ENCODE peak calls at places on chromosomes 12 and 14, in six cellular contexts. B is effector memory CD4-positive, alpha-beta T cell; N is CMK; W is A549; F is kidney tubule cell; K is neural progenitor cell. T is an unnamed sample.

GRCh38 chr12:21475552-21475951 is 25.9 kb downstream of the RECQL start:
- DNase-seq in B (no peak), N (no peak), W (no peak), F (no peak), K (no peak), T (no peak)

GRCh38 chr14:38502241-38502640 is 246.3 kb upstream of the CLEC14A start:
- DNase-seq in B (no peak), N (no peak), W (no peak), F (no peak), K (no peak), T (no peak)

GRCh38 chr12:6367065-6367968 is 8.0 kb downstream of the SCNN1A start:
- DNase-seq in B (no peak), N (peak), W (no peak), F (peak), K (no peak), T (no peak)

GRCh38 chr14:94175403-94176146 is 1.5 kb downstream of the PPP4R4 start:
- DNase-seq in B (no peak), N (no peak), W (no peak), F (no peak), K (no peak), T (peak)

GRCh38 chr14:94989946-94990345 is 167.4 kb downstream of the DICER1 start:
- DNase-seq in B (no peak), N (no peak), W (no peak), F (no peak), K (no peak), T (no peak)

GRCh38 chr12:120767071-120768024 is 41.7 kb downstream of the ACADS start:
- DNase-seq in B (no peak), N (no peak), W (no peak), F (no peak), K (no peak), T (no peak)

GRCh38 chr12:49231881-49232650 is 32.8 kb upstream of the TUBA1C start:
- DNase-seq in B (no peak), N (no peak), W (no peak), F (no peak), K (peak), T (peak)

GRCh38 chr12:130880411-130880885 is 8.6 kb downstream of the RAN start:
- DNase-seq in B (no peak), N (no peak), W (no peak), F (no peak), K (no peak), T (no peak)

GRCh38 chr12:45669762-45670161 is 59.7 kb upstream of the ARID2 start:
- DNase-seq in B (no peak), N (no peak), W (no peak), F (no peak), K (no peak), T (no peak)

GRCh38 chr14:68148276-68148675 is 328.7 kb downstream of the RAD51B start:
- DNase-seq in B (no peak), N (no peak), W (no peak), F (peak), K (no peak), T (no peak)

GRCh38 chr14:95698287-95698686 is 12.1 kb downstream of the TCL1B start:
- DNase-seq in B (no peak), N (no peak), W (no peak), F (no peak), K (no peak), T (no peak)

GRCh38 chr14:30194769-30195168 is 267.1 kb upstream of the PRKD1 start:
- DNase-seq in B (no peak), N (no peak), W (no peak), F (peak), K (no peak), T (no peak)

GRCh38 chr12:132490481-132491348 is 764 bp downstream of the FBRSL1 start:
- DNase-seq in B (no peak), N (no peak), W (no peak), F (peak), K (peak), T (no peak)

GRCh38 chr14:46245281-46245680 is 406.3 kb downstream of the RPL10L start:
- DNase-seq in B (no peak), N (no peak), W (no peak), F (no peak), K (no peak), T (no peak)

GRCh38 chr12:82687020-82687951 is 580 bp downstream of the TMTC2 start:
- DNase-seq in B (peak), N (no peak), W (peak), F (peak), K (peak), T (peak)

GRCh38 chr12:112148031-112148513 is 22.7 kb downstream of the TRAFD1 start:
- DNase-seq in B (no peak), N (no peak), W (no peak), F (peak), K (no peak), T (peak)

T was measured in SJCRH30.